ENCODE peak calls at places on chromosomes 13 and 19, in four cellular contexts. H, Z, M and J are unnamed samples.

GRCh38 chr19:54594737-54595136 is 1.3 kb downstream of the LILRA1 start:
- DNase-seq in H (no peak), Z (no peak), M (no peak), J (no peak)

GRCh38 chr19:5642204-5642603 is 19.3 kb downstream of the SAFB start:
- DNase-seq in H (no peak), Z (no peak), M (no peak), J (no peak)

GRCh38 chr13:35549481-35549880 is 73.0 kb upstream of the MAB21L1 start:
- DNase-seq in H (no peak), Z (no peak), M (peak), J (no peak)

GRCh38 chr13:112768795-112769411 is 79.1 kb downstream of the ATP11A start:
- DNase-seq in H (no peak), Z (no peak), M (no peak), J (peak)

GRCh38 chr19:32448026-32448425 is 42.5 kb downstream of the DPY19L3 start:
- DNase-seq in H (no peak), Z (no peak), M (no peak), J (no peak)

GRCh38 chr19:57558525-57558924 is 1.1 kb downstream of the ZNF550 start:
- DNase-seq in H (no peak), Z (no peak), M (no peak), J (no peak)

GRCh38 chr19:2051771-2052704 is 994 bp upstream of the MKNK2 start:
- DNase-seq in H (no peak), Z (no peak), M (no peak), J (no peak)

GRCh38 chr19:12450817-12451216 is 10.0 kb upstream of the ZNF443 start:
- DNase-seq in H (no peak), Z (no peak), M (no peak), J (no peak)

GRCh38 chr19:16435238-16435911 is 36.4 kb downstream of the EPS15L1 start:
- DNase-seq in H (no peak), Z (no peak), M (peak), J (no peak)

GRCh38 chr19:16764793-16765433 is 45.3 kb downstream of the NWD1 start:
- DNase-seq in H (no peak), Z (no peak), M (no peak), J (no peak)

GRCh38 chr13:75393839-75394238 is 88.1 kb downstream of the TBC1D4 start:
- DNase-seq in H (no peak), Z (no peak), M (no peak), J (no peak)

GRCh38 chr13:50518131-50518530 is 325.4 kb downstream of the DLEU7 start:
- DNase-seq in H (no peak), Z (no peak), M (no peak), J (no peak)

GRCh38 chr13:78499802-78500201 is 103.5 kb downstream of the POU4F1 start:
- DNase-seq in H (no peak), Z (no peak), M (no peak), J (no peak)

GRCh38 chr19:1582201-1582600 is 10.5 kb downstream of the MBD3 start:
- DNase-seq in H (no peak), Z (no peak), M (no peak), J (no peak)

GRCh38 chr13:47859129-47859528 is 141.9 kb downstream of the SUCLA2 start:
- DNase-seq in H (no peak), Z (no peak), M (no peak), J (no peak)

GRCh38 chr13:39599842-39600241 is 3.2 kb downstream of the LHFPL6 start:
- DNase-seq in H (no peak), Z (no peak), M (no peak), J (no peak)

GRCh38 chr19:44111910-44112463 is 1.2 kb upstream of the ZNF225 start:
- DNase-seq in H (no peak), Z (peak), M (peak), J (no peak)

GRCh38 chr13:86087241-86087640 is 288.0 kb upstream of the SLITRK6 start:
- DNase-seq in H (no peak), Z (no peak), M (no peak), J (no peak)

GRCh38 chr13:49652691-49653305 is 24.5 kb downstream of the ARL11 start:
- DNase-seq in H (peak), Z (peak), M (no peak), J (no peak)

GRCh38 chr19:11485245-11485837 is 4.5 kb upstream of the ELAVL3 start:
- DNase-seq in H (no peak), Z (no peak), M (no peak), J (no peak)

GRCh38 chr13:44574466-44574855 is 1.7 kb downstream of the TSC22D1 start:
- DNase-seq in H (no peak), Z (no peak), M (no peak), J (no peak)

GRCh38 chr13:40190656-40191100 is 475.8 kb downstream of the FOXO1 start:
- DNase-seq in H (no peak), Z (no peak), M (peak), J (no peak)

GRCh38 chr19:17026041-17026658 is 460 bp downstream of the CPAMD8 start:
- DNase-seq in H (no peak), Z (no peak), M (no peak), J (no peak)

GRCh38 chr13:57045816-57046691 is 94.7 kb upstream of the PRR20A start:
- DNase-seq in H (no peak), Z (no peak), M (no peak), J (no peak)

GRCh38 chr13:34926513-34926912 is 15.6 kb upstream of the NBEA start:
- DNase-seq in H (no peak), Z (no peak), M (peak), J (no peak)

GRCh38 chr19:49421039-49421877 is 2.0 kb downstream of the PTH2 start:
- DNase-seq in H (no peak), Z (peak), M (peak), J (no peak)

GRCh38 chr19:35673121-35673804 is 6.9 kb downstream of the UPK1A start:
- DNase-seq in H (peak), Z (peak), M (peak), J (peak)

GRCh38 chr19:30302076-30302475 is 70.1 kb upstream of the ZNF536 start:
- DNase-seq in H (no peak), Z (no peak), M (no peak), J (no peak)

GRCh38 chr13:98549006-98549727 is 27.7 kb downstream of the STK24 start:
- DNase-seq in H (no peak), Z (no peak), M (peak), J (no peak)

GRCh38 chr13:44843403-44843802 is 145.9 kb downstream of the NUFIP1 start:
- DNase-seq in H (no peak), Z (no peak), M (no peak), J (no peak)

GRCh38 chr13:102999498-102999897 is 66.7 kb downstream of the SLC10A2 start:
- DNase-seq in H (no peak), Z (no peak), M (no peak), J (no peak)

GRCh38 chr19:15419413-15420025 is 731 bp upstream of the AKAP8L start:
- DNase-seq in H (no peak), Z (no peak), M (no peak), J (no peak)

GRCh38 chr13:44853641-44854040 is 135.6 kb downstream of the NUFIP1 start:
- DNase-seq in H (no peak), Z (no peak), M (no peak), J (no peak)

GRCh38 chr19:11111771-11112144 is 22.5 kb downstream of the LDLR start:
- DNase-seq in H (no peak), Z (no peak), M (no peak), J (no peak)